ENCODE peak calls at places on chromosome 7, in six cellular contexts. Y, G, O, F, X and A are unnamed samples. For H3K9me3, the result is how much of the 10 kb centered on the place peaks cover.

GRCh38 chr7:129245533-129245932 is 20.7 kb downstream of the AHCYL2 start:
- DNase-seq in Y (no peak), G (no peak), O (no peak), F (no peak), X (no peak), A (no peak)

GRCh38 chr7:126667742-126668366 is 584.9 kb downstream of the GRM8 start:
- DNase-seq in Y (no peak), G (no peak), O (no peak), F (no peak), X (no peak), A (no peak)

GRCh38 chr7:133941496-133941895 is 185.6 kb upstream of the LRGUK start:
- DNase-seq in Y (peak), G (no peak), O (no peak), F (peak), X (no peak), A (no peak)

GRCh38 chr7:138116892-138117291 is 40.6 kb downstream of the AKR1D1 start:
- DNase-seq in Y (no peak), G (no peak), O (no peak), F (no peak), X (no peak), A (no peak)

GRCh38 chr7:59986-60675 is 132.2 kb upstream of the FAM20C start:
- DNase-seq in Y (no peak), G (no peak), O (no peak), F (no peak), X (no peak), A (no peak)

GRCh38 chr7:90994121-90994520 is 270.1 kb upstream of the FZD1 start:
- DNase-seq in Y (no peak), G (no peak), O (no peak), F (peak), X (no peak), A (no peak)

GRCh38 chr7:6413637-6414036 is 34.1 kb downstream of the DAGLB start:
- DNase-seq in Y (no peak), G (no peak), O (no peak), F (no peak), X (no peak), A (no peak)

GRCh38 chr7:140542226-140542625 is 62.9 kb upstream of the MKRN1 start:
- DNase-seq in Y (no peak), G (no peak), O (peak), F (peak), X (no peak), A (no peak)

GRCh38 chr7:131970602-131971001 is 414.2 kb upstream of the PODXL start:
- DNase-seq in Y (no peak), G (no peak), O (no peak), F (no peak), X (no peak), A (no peak)

GRCh38 chr7:92836489-92837213 is at the start of gene CDK6:
- DNase-seq in Y (no peak), G (peak), O (peak), F (peak), X (no peak), A (no peak)

GRCh38 chr7:34438436-34438835 is 219.6 kb upstream of the NPSR1 start:
- DNase-seq in Y (no peak), G (no peak), O (no peak), F (no peak), X (no peak), A (no peak)

GRCh38 chr7:34900891-34901493 is 136.3 kb downstream of the DPY19L1 start:
- DNase-seq in Y (no peak), G (no peak), O (no peak), F (no peak), X (no peak), A (no peak)

GRCh38 chr7:132891554-132891953 is 190.3 kb downstream of the CHCHD3 start:
- DNase-seq in Y (no peak), G (no peak), O (no peak), F (no peak), X (no peak), A (no peak)

GRCh38 chr7:106086062-106086461 is 26.1 kb downstream of the SYPL1 start:
- DNase-seq in Y (no peak), G (no peak), O (no peak), F (no peak), X (no peak), A (no peak)

GRCh38 chr7:104627516-104627915 is 299.1 kb downstream of the LHFPL3 start:
- DNase-seq in Y (no peak), G (peak), O (no peak), F (peak), X (no peak), A (peak)

GRCh38 chr7:13908667-13909382 is 80.6 kb downstream of the ETV1 start:
- DNase-seq in Y (no peak), G (no peak), O (no peak), F (no peak), X (no peak), A (no peak)

GRCh38 chr7:33701189-33701740 is 204.1 kb upstream of the BMPER start:
- DNase-seq in Y (no peak), G (no peak), O (no peak), F (no peak), X (no peak), A (no peak)

GRCh38 chr7:34748244-34749039 is 90.4 kb downstream of the NPSR1 start:
- DNase-seq in Y (no peak), G (peak), O (peak), F (peak), X (no peak), A (no peak)

GRCh38 chr7:157466473-157467261 is 129.9 kb downstream of the DNAJB6 start:
- DNase-seq in Y (no peak), G (no peak), O (no peak), F (no peak), X (no peak), A (no peak)
- H3K9me3 ChIP-seq in Y (under half), G (under half), O (under half), F (under half), X (under half), A (under half)

GRCh38 chr7:96320437-96320836 is 1.5 kb downstream of the SLC25A13 start:
- DNase-seq in Y (no peak), G (no peak), O (no peak), F (no peak), X (peak), A (no peak)
- H3K4me3 ChIP-seq in Y (peak), G (no peak), O (no peak), F (no peak), X (peak), A (peak)

GRCh38 chr7:57354679-57355338 is 95.2 kb upstream of the ZNF716 start:
- DNase-seq in Y (no peak), G (no peak), O (no peak), F (no peak), X (no peak), A (no peak)
- H3K9me3 ChIP-seq in Y (half or more), G (under half), O (under half), F (under half), X (under half), A (under half)

DNA sequence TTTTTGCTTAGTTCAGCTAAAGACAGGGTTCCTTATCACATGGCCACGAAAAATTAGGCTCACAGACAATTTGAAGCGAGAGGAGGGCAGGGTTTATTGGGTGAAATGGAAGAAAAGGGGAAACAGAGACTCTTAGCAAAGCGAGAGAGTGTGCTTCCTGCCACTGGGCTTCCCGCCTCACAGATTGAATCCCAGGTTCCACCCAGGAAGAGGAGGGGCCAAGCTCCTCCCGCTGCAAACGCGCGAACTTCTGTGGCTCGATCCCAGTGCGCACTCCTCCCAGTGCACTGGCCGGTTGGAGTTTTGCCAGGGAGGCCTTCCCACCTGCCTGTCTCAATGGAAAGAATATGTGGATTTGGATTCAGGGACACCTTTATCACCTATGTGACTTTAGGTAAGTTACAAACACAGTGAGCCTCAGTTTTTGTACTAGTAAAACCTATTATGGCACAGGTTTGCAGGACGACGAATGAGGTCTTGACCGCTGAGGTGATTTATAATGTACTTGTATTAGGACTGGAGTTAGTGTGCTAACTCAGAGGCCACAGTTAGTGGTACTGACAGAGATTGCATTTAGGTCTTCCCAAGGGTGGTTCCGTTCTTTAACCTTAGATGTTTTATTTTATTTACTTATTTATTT is 48.5 kb upstream of the SP8 start:
- DNase-seq in Y (no peak), G (no peak), O (no peak), F (no peak), X (no peak), A (no peak)
- H3K4me3 ChIP-seq in Y (no peak), G (no peak), O (no peak), F (no peak), X (no peak), A (no peak)

GRCh38 chr7:101308245-101309085 is 13.1 kb downstream of the IFT22 start:
- DNase-seq in Y (no peak), G (peak), O (peak), F (no peak), X (no peak), A (no peak)
- H3K9me3 ChIP-seq in Y (under half), G (under half), O (under half), F (under half), X (under half), A (under half)

DNA sequence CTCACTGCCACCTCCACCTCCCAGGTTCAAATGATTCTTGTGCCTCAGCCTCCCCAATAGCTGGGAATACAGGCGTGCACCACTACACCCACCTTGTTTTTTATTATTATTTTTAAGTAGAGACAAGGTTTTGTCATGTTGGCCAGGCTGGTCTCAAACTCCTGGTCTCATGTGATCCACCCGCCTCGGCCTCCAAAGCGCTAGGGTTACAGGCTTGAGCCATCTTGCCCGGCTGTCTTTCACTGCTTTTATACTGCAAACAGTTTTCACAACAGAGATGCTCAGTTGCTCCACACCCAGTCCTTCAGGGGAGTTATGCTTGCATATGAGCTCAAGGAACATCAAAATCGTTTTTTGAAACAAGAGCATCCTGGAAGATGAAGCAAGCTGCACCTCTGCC is 1.3 kb upstream of the PRR15 start:
- DNase-seq in Y (no peak), G (no peak), O (no peak), F (no peak), X (no peak), A (no peak)
- H3K4me3 ChIP-seq in Y (no peak), G (no peak), O (no peak), F (no peak), X (no peak), A (no peak)

DNA sequence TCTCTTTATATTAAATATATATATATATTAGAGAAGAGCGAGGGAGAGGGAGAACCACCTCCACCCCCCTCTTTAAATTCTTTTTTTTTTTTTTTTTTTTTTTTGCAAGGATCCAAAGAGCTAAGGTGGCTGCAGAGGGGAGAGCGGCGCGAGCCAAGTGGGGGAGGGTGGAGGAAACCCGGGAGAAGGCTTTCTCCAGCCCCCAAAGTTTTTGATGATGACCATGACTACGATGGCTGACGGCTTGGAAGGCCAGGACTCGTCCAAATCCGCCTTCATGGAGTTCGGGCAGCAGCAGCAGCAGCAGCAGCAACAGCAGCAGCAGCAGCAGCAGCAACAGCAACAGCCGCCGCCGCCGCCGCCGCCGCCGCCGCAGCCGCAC is 402 bp downstream of the DLX6 start:
- DNase-seq in Y (no peak), G (no peak), O (no peak), F (no peak), X (no peak), A (no peak)
- H3K9me3 ChIP-seq in Y (under half), G (under half), O (under half), F (under half), X (under half), A (under half)

GRCh38 chr7:130944997-130945396 is 211.0 kb upstream of the KLF14 start:
- DNase-seq in Y (no peak), G (no peak), O (no peak), F (no peak), X (no peak), A (no peak)
- H3K4me3 ChIP-seq in Y (no peak), G (no peak), O (no peak), F (no peak), X (no peak), A (no peak)

GRCh38 chr7:22642454-22642853 is 84.5 kb upstream of the IL6 start:
- DNase-seq in Y (no peak), G (no peak), O (no peak), F (no peak), X (no peak), A (no peak)
- H3K9me3 ChIP-seq in Y (under half), G (under half), O (half or more), F (under half), X (under half), A (under half)